ENCODE peak calls at places on chromosome 7, in ten cellular contexts. V, I, U, M, G, N, R, Q, S and E are unnamed samples.

GRCh38 chr7:107047902-107048782 is 3.6 kb downstream of the PRKAR2B start:
- DNase-seq in M (no peak), G (no peak), N (peak; percentile 50), I (no peak), R (no peak), S (no peak), Q (no peak), U (no peak), V (no peak), E (no peak)

GRCh38 chr7:71574153-71574894 is 442.4 kb downstream of the GALNT17 start:
- DNase-seq in R (no peak), U (no peak), I (no peak), S (no peak), Q (no peak), G (peak; percentile 74), V (no peak), N (no peak), M (no peak), E (no peak)

GRCh38 chr7:65554-65953 is 126.8 kb upstream of the FAM20C start:
- DNase-seq in U (no peak), R (peak; percentile 36), I (no peak), Q (no peak), N (peak; percentile 70), G (no peak), M (no peak), S (no peak), V (peak; percentile 86), E (peak; percentile 45)

GRCh38 chr7:130758429-130759056 is 24.5 kb upstream of the KLF14 start:
- DNase-seq in G (peak; percentile 33), U (no peak), Q (peak; percentile 30), I (peak; percentile 23), R (no peak), N (peak; percentile 69), S (no peak), V (no peak), M (peak; percentile 82), E (peak; percentile 84)

GRCh38 chr7:102080003-102080361 is 206.7 kb upstream of the SH2B2 start:
- DNase-seq in R (peak; percentile 51), N (no peak), M (no peak), G (no peak), V (no peak), U (no peak), S (no peak), I (no peak), Q (no peak), E (no peak)

GRCh38 chr7:13989138-13989943 is at the start of gene ETV1:
- DNase-seq in Q (no peak), U (peak; percentile 72), N (peak; percentile 60), R (peak; percentile 78), G (peak; percentile 95), M (peak; percentile 92), I (no peak), V (peak; percentile 84), S (peak; percentile 74), E (peak; percentile 69)

GRCh38 chr7:12431886-12432285 is 28.2 kb upstream of the VWDE start:
- DNase-seq in V (no peak), Q (no peak), I (no peak), N (peak; percentile 53), U (no peak), R (no peak), M (no peak), G (no peak), S (peak; percentile 93), E (no peak)

GRCh38 chr7:79789584-79790345 is 336.3 kb upstream of the MAGI2 start:
- DNase-seq in N (peak; percentile 68), Q (peak; percentile 32), M (peak; percentile 85), U (no peak), V (no peak), G (no peak), R (no peak), S (peak; percentile 19), I (peak; percentile 48), E (peak; percentile 89)

GRCh38 chr7:129338450-129338849 is 95.8 kb upstream of the STRIP2 start:
- DNase-seq in I (no peak), V (no peak), R (no peak), M (no peak), Q (no peak), U (no peak), N (no peak), G (no peak), S (no peak), E (no peak)

GRCh38 chr7:122482212-122482611 is 177.7 kb upstream of the FEZF1 start:
- DNase-seq in Q (no peak), V (no peak), N (no peak), I (no peak), R (no peak), U (no peak), G (no peak), M (no peak), S (no peak), E (no peak)

GRCh38 chr7:4682621-4683042 is 537 bp downstream of the FOXK1 start:
- DNase-seq in U (peak; percentile 58), N (peak; percentile 47), R (peak; percentile 83), M (peak; percentile 61), I (no peak), Q (no peak), V (peak; percentile 71), S (no peak), G (peak; percentile 50), E (peak; percentile 39)

GRCh38 chr7:116446179-116446855 is 53.2 kb upstream of the CAV2 start:
- DNase-seq in Q (no peak), R (no peak), N (no peak), G (no peak), I (no peak), M (no peak), U (no peak), V (no peak), S (peak; percentile 57), E (no peak)

GRCh38 chr7:28093617-28094232 is 86.9 kb downstream of the JAZF1 start:
- DNase-seq in Q (no peak), V (peak; percentile 87), U (peak; percentile 60), R (peak; percentile 85), M (peak; percentile 86), I (no peak), N (peak; percentile 70), S (peak; percentile 81), G (peak; percentile 92), E (peak; percentile 72)

GRCh38 chr7:67729771-67730170 is 733.1 kb downstream of the TYW1 start:
- DNase-seq in Q (no peak), V (no peak), S (no peak), I (no peak), U (no peak), N (no peak), M (no peak), R (no peak), G (no peak), E (no peak)

GRCh38 chr7:77655361-77655760 is 40.9 kb upstream of the RSBN1L start:
- DNase-seq in M (no peak), Q (no peak), G (no peak), U (no peak), N (no peak), I (no peak), V (no peak), S (no peak), R (no peak), E (no peak)
- H3K4me3 ChIP-seq in M (no peak overlapping the region), Q (no peak overlapping the region), G (no peak overlapping the region), U (no peak overlapping the region), N (no peak overlapping the region), I (no peak overlapping the region), V (no peak overlapping the region), S (no peak overlapping the region), R (no peak overlapping the region), E (no peak overlapping the region)

GRCh38 chr7:6232534-6232933 is 39.9 kb downstream of the CYTH3 start:
- DNase-seq in S (no peak), V (peak; percentile 52), U (peak; percentile 48), I (no peak), N (no peak), G (no peak), R (peak; percentile 75), M (no peak), Q (no peak), E (no peak)
- H3K4me3 ChIP-seq in S (no peak overlapping the region), V (no peak overlapping the region), U (no peak overlapping the region), I (no peak overlapping the region), N (no peak overlapping the region), G (no peak overlapping the region), R (no peak overlapping the region), M (no peak overlapping the region), Q (no peak overlapping the region), E (no peak overlapping the region)

GRCh38 chr7:123674399-123675091 is 18.9 kb downstream of the LMOD2 start:
- DNase-seq in M (peak; percentile 23), V (no peak), N (peak; percentile 13), I (peak; percentile 4), R (no peak), Q (no peak), S (no peak), G (no peak), U (no peak), E (peak; percentile 62)
- H3K4me3 ChIP-seq in M (no peak overlapping the region), V (no peak overlapping the region), N (no peak overlapping the region), I (no peak overlapping the region), R (no peak overlapping the region), Q (no peak overlapping the region), S (no peak overlapping the region), G (no peak overlapping the region), U (no peak overlapping the region), E (no peak overlapping the region)

GRCh38 chr7:150587551-150587950 is 20.4 kb downstream of the GIMAP4 start:
- DNase-seq in V (no peak), S (no peak), I (no peak), G (no peak), M (no peak), N (no peak), Q (no peak), R (no peak), U (no peak), E (no peak)

GRCh38 chr7:150586778-150587152 is 19.6 kb downstream of the GIMAP4 start:
- DNase-seq in V (no peak), S (no peak), I (no peak), G (no peak), R (no peak), M (no peak), Q (no peak), N (no peak), U (peak; percentile 29), E (no peak)

GRCh38 chr7:150580995-150581394 is 13.8 kb downstream of the GIMAP4 start:
- DNase-seq in I (no peak), R (no peak), N (no peak), U (no peak), V (no peak), Q (no peak), G (no peak), M (no peak), S (no peak), E (no peak)

GRCh38 chr7:150585199-150585598 is 18.0 kb downstream of the GIMAP4 start:
- DNase-seq in N (no peak), U (no peak), G (no peak), R (no peak), S (no peak), Q (no peak), I (no peak), V (no peak), M (no peak), E (no peak)

DNA sequence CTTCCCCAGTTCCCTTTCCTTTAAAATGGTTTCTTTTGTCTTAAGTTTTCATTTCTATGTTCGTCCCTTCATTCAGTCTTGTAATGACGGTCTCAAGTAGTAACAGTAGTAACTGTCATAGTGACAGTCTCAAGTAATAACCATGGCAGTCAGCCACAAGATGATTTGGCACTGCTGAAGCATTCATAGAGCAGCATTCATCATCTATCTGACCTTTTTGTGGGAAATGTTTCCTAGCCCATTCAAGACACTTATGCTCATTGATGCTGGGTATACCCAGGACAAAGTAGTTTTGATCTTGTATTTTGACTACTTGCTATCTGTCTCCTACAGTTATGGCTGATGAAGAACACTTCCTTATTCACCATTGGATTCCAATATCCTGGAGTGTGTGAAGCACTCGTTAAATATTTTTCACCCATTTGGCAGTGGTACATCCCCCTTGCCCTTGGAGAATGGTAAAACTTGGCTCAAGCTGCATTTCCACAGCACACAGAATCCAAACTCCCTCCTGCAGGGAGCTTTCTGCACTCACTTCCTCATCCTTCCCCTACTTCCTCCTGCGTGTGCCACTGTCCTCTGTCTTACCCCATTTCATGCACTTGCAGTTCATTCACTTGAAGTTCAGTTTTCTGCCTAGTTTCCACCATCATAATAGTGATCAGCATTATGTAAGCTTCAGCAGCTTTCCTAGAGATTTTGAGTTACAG is 19.0 kb downstream of the GIMAP4 start:
- DNase-seq in N (no peak), M (no peak), I (no peak), V (no peak), Q (no peak), S (no peak), U (peak; percentile 29), R (no peak), G (no peak), E (no peak)
- H3K4me3 ChIP-seq in N (no peak overlapping the region), M (no peak overlapping the region), I (no peak overlapping the region), V (no peak overlapping the region), Q (no peak overlapping the region), S (no peak overlapping the region), U (no peak overlapping the region), R (no peak overlapping the region), G (no peak overlapping the region), E (no peak overlapping the region)